ENCODE peak calls at places on chromosomes 7 and 10, in five cellular contexts. K is psoas muscle, P is progenitor cell of endocrine pancreas, V is keratinocyte, U is GM23338. Z is an unnamed sample.

GRCh38 chr7:5420108-5420840 is 3.4 kb downstream of the TNRC18 start:
- DNase-seq in K (peak; percentile 46), P (peak; percentile 20), V (no peak), U (peak; percentile 65), Z (peak; percentile 32)

GRCh38 chr10:70300908-70301597 is 17.2 kb upstream of the NPFFR1 start:
- DNase-seq in K (no peak), P (no peak), V (no peak), U (no peak), Z (no peak)

GRCh38 chr10:70404906-70405824 is 1.2 kb downstream of the EIF4EBP2 start:
- DNase-seq in K (peak; percentile 79), P (no peak), V (no peak), U (peak; percentile 52), Z (no peak)

GRCh38 chr7:137462074-137462715 is 118.7 kb upstream of the PTN start:
- DNase-seq in K (no peak), P (no peak), V (no peak), U (no peak), Z (no peak)

GRCh38 chr7:127822822-127823508 is 171.0 kb downstream of the SND1 start:
- DNase-seq in K (no peak), P (no peak), V (no peak), U (peak; percentile 74), Z (no peak)

GRCh38 chr7:11424006-11424405 is 408.0 kb downstream of the THSD7A start:
- DNase-seq in K (no peak), P (no peak), V (no peak), U (no peak), Z (no peak)

GRCh38 chr10:103441206-103441605 is 11.0 kb downstream of the CALHM2 start:
- DNase-seq in K (no peak), P (no peak), V (no peak), U (no peak), Z (no peak)

GRCh38 chr7:107506683-107507339 is 37.0 kb downstream of the GPR22 start:
- DNase-seq in K (peak; percentile 32), P (no peak), V (peak; percentile 50), U (no peak), Z (no peak)

GRCh38 chr10:119177708-119178370 is 773 bp downstream of the PRDX3 start:
- DNase-seq in K (no peak), P (no peak), V (no peak), U (no peak), Z (no peak)

GRCh38 chr10:88934900-88935672 is 17.5 kb downstream of the ACTA2 start:
- DNase-seq in K (peak; percentile 63), P (peak; percentile 29), V (peak; percentile 41), U (peak; percentile 91), Z (peak; percentile 50)

GRCh38 chr7:97130417-97131139 is 13.1 kb downstream of the SDHAF3 start:
- DNase-seq in K (no peak), P (no peak), V (no peak), U (no peak), Z (no peak)

GRCh38 chr10:116385994-116386809 is 41.4 kb upstream of the PNLIPRP3 start:
- DNase-seq in K (no peak), P (no peak), V (no peak), U (peak; percentile 82), Z (no peak)

GRCh38 chr10:45532501-45532900 is 140.1 kb downstream of the ZFAND4 start:
- DNase-seq in K (no peak), P (no peak), V (no peak), U (no peak), Z (no peak)

GRCh38 chr7:47937065-47937687 is 11.1 kb downstream of the PKD1L1 start:
- DNase-seq in K (no peak), P (no peak), V (no peak), U (no peak), Z (no peak)

GRCh38 chr7:85686410-85687181 is 499.7 kb upstream of the SEMA3D start:
- DNase-seq in K (no peak), P (no peak), V (no peak), U (peak; percentile 10), Z (no peak)

GRCh38 chr10:122152544-122152943 is 118.6 kb upstream of the BTBD16 start:
- DNase-seq in K (peak; percentile 93), P (no peak), V (no peak), U (no peak), Z (no peak)

GRCh38 chr7:123432601-123433000 is 101.8 kb downstream of the IQUB start:
- DNase-seq in K (no peak), P (no peak), V (no peak), U (no peak), Z (no peak)

GRCh38 chr7:6209340-6209739 is 63.1 kb downstream of the CYTH3 start:
- DNase-seq in K (no peak), P (no peak), V (no peak), U (no peak), Z (no peak)

GRCh38 chr7:142908921-142909870 is 23.7 kb upstream of the TRPV6 start:
- DNase-seq in K (no peak), P (no peak), V (no peak), U (peak; percentile 51), Z (no peak)

GRCh38 chr7:98879989-98880337 is 1.6 kb downstream of the TRRAP start:
- DNase-seq in K (no peak), P (no peak), V (no peak), U (no peak), Z (no peak)

GRCh38 chr10:77818378-77818777 is 108.2 kb downstream of the DLG5 start:
- DNase-seq in K (no peak), P (no peak), V (no peak), U (no peak), Z (no peak)

GRCh38 chr10:72784551-72785421 is 92.8 kb downstream of the MCU start:
- DNase-seq in K (peak; percentile 40), P (no peak), V (peak; percentile 28), U (peak; percentile 76), Z (no peak)

GRCh38 chr10:8392216-8392615 is 337.7 kb downstream of the GATA3 start:
- DNase-seq in K (no peak), P (no peak), V (no peak), U (no peak), Z (no peak)

GRCh38 chr10:43905502-43906236 is 257.0 kb upstream of the ZNF32 start:
- DNase-seq in K (peak; percentile 56), P (no peak), V (no peak), U (no peak), Z (no peak)

DNA sequence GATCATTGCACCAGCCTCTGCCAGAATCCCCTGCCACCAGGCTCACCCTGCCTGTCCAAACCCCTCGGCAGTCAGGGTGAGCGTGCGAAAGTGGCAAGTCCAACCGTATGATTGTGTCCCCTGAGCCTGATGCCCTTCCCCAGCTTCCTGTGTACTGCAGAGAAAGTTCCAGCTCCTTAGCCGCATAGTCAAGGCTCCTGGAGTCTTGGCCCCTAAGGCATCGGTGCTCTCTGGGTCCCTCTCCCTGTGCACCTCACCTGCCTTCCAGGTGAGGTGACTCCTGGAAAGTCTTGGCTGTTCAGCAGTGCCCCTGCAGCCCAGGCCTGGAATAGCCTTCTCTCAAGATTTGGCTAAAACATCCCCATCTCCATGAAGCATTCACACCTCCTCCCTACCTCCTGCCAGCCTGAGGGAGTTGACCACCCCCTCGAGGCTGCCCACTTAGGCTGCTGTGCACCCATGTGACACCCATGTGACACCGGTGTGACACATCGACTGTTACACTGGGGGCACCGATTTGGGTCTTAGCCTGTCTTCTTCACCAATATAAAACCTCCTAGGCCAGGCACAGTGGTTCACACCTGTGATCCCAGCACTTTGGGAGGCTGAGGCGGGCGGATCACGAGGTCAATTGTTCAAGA is 56.2 kb upstream of the ELN start:
- DNase-seq in K (no peak), P (no peak), V (no peak), U (peak; percentile 86), Z (peak; percentile 11)
- TF ChIP-seq CTCF in K (no peak), P (peak; percentile 55), V (peak; percentile 61), U (peak; percentile 49), Z (no peak)

DNA sequence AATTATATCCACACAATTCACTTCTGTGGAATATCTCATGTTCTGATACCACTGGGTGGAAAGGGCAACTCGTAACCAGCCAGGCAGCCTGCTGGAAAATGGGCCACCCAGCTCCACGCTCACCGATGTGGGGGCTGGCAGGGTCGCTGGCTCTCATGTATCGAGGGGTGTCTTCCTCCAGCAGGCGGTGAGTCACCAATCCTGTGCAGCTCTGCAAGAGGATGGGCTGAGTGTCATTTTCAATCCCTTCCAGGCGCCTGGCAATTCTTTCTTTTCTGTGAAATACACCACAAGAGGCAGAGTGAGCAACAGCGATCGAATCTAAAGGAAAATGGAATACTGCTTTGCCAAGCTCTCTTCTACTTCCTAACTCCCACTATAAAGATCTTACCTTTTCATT is 80.1 kb downstream of the SVIL start:
- DNase-seq in K (no peak), P (no peak), V (no peak), U (peak; percentile 49), Z (no peak)
- TF ChIP-seq CTCF in K (no peak), P (no peak), V (no peak), U (no peak), Z (no peak)

GRCh38 chr10:100872034-100872791 is 40.5 kb upstream of the SLF2 start:
- DNase-seq in K (no peak), P (peak; percentile 37), V (no peak), U (peak; percentile 86), Z (no peak)
- TF ChIP-seq CTCF in K (peak; percentile 25), P (peak; percentile 68), V (peak; percentile 71), U (peak; percentile 70), Z (no peak)

GRCh38 chr7:26365897-26366267 is 74.2 kb downstream of the SNX10 start:
- DNase-seq in K (no peak), P (no peak), V (no peak), U (no peak), Z (no peak)

GRCh38 chr7:26365077-26365896 is 73.6 kb downstream of the SNX10 start:
- DNase-seq in K (no peak), P (peak; percentile 25), V (no peak), U (peak; percentile 78), Z (no peak)

GRCh38 chr7:26367219-26367711 is 75.6 kb downstream of the SNX10 start:
- DNase-seq in K (no peak), P (no peak), V (no peak), U (no peak), Z (no peak)

GRCh38 chr7:26369519-26370385 is 78.1 kb downstream of the SNX10 start:
- DNase-seq in K (no peak), P (peak; percentile 21), V (no peak), U (peak; percentile 70), Z (no peak)

GRCh38 chr7:26368542-26368941 is 76.9 kb downstream of the SNX10 start:
- DNase-seq in K (no peak), P (no peak), V (no peak), U (no peak), Z (no peak)
- TF ChIP-seq CTCF in K (no peak), P (no peak), V (no peak), U (peak; percentile 15), Z (no peak)

GRCh38 chr10:48765039-48765438 is 80.4 kb downstream of the WDFY4 start:
- DNase-seq in K (no peak), P (no peak), V (no peak), U (no peak), Z (no peak)
- TF ChIP-seq CTCF in K (no peak), P (peak; percentile 7), V (no peak), U (peak; percentile 13), Z (no peak)

GRCh38 chr7:24323961-24324480 is 40.0 kb downstream of the NPY start:
- DNase-seq in K (no peak), P (no peak), V (no peak), U (no peak), Z (no peak)

GRCh38 chr7:24313777-24314176 is 29.8 kb downstream of the NPY start:
- DNase-seq in K (no peak), P (no peak), V (no peak), U (no peak), Z (no peak)

GRCh38 chr7:24319209-24319608 is 35.2 kb downstream of the NPY start:
- DNase-seq in K (no peak), P (no peak), V (no peak), U (no peak), Z (no peak)

GRCh38 chr7:24316340-24316739 is 32.4 kb downstream of the NPY start:
- DNase-seq in K (no peak), P (no peak), V (no peak), U (no peak), Z (no peak)

GRCh38 chr7:24318326-24318725 is 34.3 kb downstream of the NPY start:
- DNase-seq in K (no peak), P (no peak), V (no peak), U (peak; percentile 84), Z (no peak)
- TF ChIP-seq CTCF in K (peak; percentile 31), P (peak; percentile 28), V (peak; percentile 60), U (peak; percentile 87), Z (no peak)